ENCODE peak calls at places on chromosomes 16 and 17, in nine cellular contexts. Q is activated naive CD4-positive, alpha-beta T cell; P is stimulated activated CD8-positive, alpha-beta memory T cell treated with anti-CD3 and anti-CD28 coated beads, Interleukin-15, amount 100 ng/mL, for 24 hours; D is cardiac fibroblast; L is non-pigmented ciliary epithelial cell; X is AG09309; S is H54; Z is activated T-cell treated with anti-CD3 and anti-CD28 coated beads for 1 hour; M is fibroblast of the aortic adventitia. O is an unnamed sample.

GRCh38 chr17:39870776-39871175 is 2.8 kb downstream of the ZPBP2 start:
- DNase-seq in Q (no peak), P (no peak), D (no peak), L (no peak), X (no peak), S (no peak), Z (no peak), M (no peak), O (no peak)

GRCh38 chr16:50981951-50982350 is 169.1 kb downstream of the SALL1 start:
- DNase-seq in Q (no peak), P (no peak), D (no peak), L (no peak), X (no peak), S (no peak), Z (no peak), M (no peak), O (no peak)

GRCh38 chr17:48960834-48961515 is 7.4 kb downstream of the GIP start:
- DNase-seq in Q (no peak), P (no peak), D (no peak), L (no peak), X (no peak), S (no peak), Z (no peak), M (no peak), O (no peak)

GRCh38 chr17:70655179-70655578 is 485.8 kb downstream of the KCNJ2 start:
- DNase-seq in Q (no peak), P (no peak), D (no peak), L (no peak), X (no peak), S (no peak), Z (no peak), M (no peak), O (no peak)

GRCh38 chr17:58231644-58232043 is 6.7 kb upstream of the LPO start:
- DNase-seq in Q (no peak), P (no peak), D (no peak), L (no peak), X (peak), S (no peak), Z (no peak), M (peak), O (no peak)

GRCh38 chr17:3447625-3448024 is 14.0 kb upstream of the OR1E2 start:
- DNase-seq in Q (no peak), P (no peak), D (peak), L (no peak), X (no peak), S (no peak), Z (no peak), M (no peak), O (no peak)

GRCh38 chr17:81608082-81608481 is 28.8 kb downstream of the NPLOC4 start:
- DNase-seq in Q (no peak), P (no peak), D (no peak), L (no peak), X (no peak), S (no peak), Z (no peak), M (no peak), O (no peak)

GRCh38 chr17:39566092-39566491 is 41.6 kb downstream of the NEUROD2 start:
- DNase-seq in Q (no peak), P (no peak), D (no peak), L (no peak), X (no peak), S (no peak), Z (no peak), M (no peak), O (no peak)

GRCh38 chr16:70430667-70431536 is 8.0 kb downstream of the ST3GAL2 start:
- DNase-seq in Q (peak), P (no peak), D (no peak), L (no peak), X (no peak), S (no peak), Z (peak), M (no peak), O (no peak)

GRCh38 chr16:51544850-51545467 is 393.9 kb upstream of the SALL1 start:
- DNase-seq in Q (no peak), P (no peak), D (no peak), L (no peak), X (no peak), S (no peak), Z (no peak), M (no peak), O (no peak)

GRCh38 chr16:14013571-14014283 is 57.4 kb upstream of the MRTFB start:
- DNase-seq in Q (no peak), P (no peak), D (peak), L (peak), X (peak), S (no peak), Z (no peak), M (peak), O (peak)

GRCh38 chr16:84854759-84855158 is 35.0 kb downstream of the CRISPLD2 start:
- DNase-seq in Q (no peak), P (no peak), D (peak), L (no peak), X (peak), S (no peak), Z (no peak), M (no peak), O (no peak)

GRCh38 chr17:70074991-70075390 is at the start of gene KCNJ16:
- DNase-seq in Q (no peak), P (no peak), D (no peak), L (no peak), X (no peak), S (no peak), Z (no peak), M (no peak), O (no peak)

GRCh38 chr16:17520567-17520966 is 49.8 kb upstream of the XYLT1 start:
- DNase-seq in Q (no peak), P (no peak), D (peak), L (no peak), X (no peak), S (no peak), Z (no peak), M (peak), O (no peak)

GRCh38 chr16:78122774-78123315 is 23.4 kb downstream of the WWOX start:
- DNase-seq in Q (no peak), P (no peak), D (peak), L (peak), X (peak), S (peak), Z (no peak), M (peak), O (peak)

O was measured in MG63.